ENCODE peak calls at places on chromosomes 3 and 15, in four cellular contexts. Q is astrocyte of the spinal cord, A is RWPE1, H is activated T-cell treated with anti-CD3 and anti-CD28 coated beads for 24 hours. Y is an unnamed sample.

GRCh38 chr3:46102059-46102779 is 74.9 kb upstream of the XCR1 start:
- DNase-seq in Q (no peak), A (no peak), H (no peak), Y (no peak)

GRCh38 chr3:49519916-49520385 is 34.3 kb upstream of the BSN start:
- DNase-seq in Q (no peak), A (no peak), H (no peak), Y (no peak)

GRCh38 chr15:39180494-39180930 is 400.4 kb upstream of the THBS1 start:
- DNase-seq in Q (peak; percentile 55), A (no peak), H (no peak), Y (no peak)

GRCh38 chr3:37852097-37852496 is 9.6 kb upstream of the CTDSPL start:
- DNase-seq in Q (peak; percentile 8), A (peak; percentile 8), H (no peak), Y (no peak)

GRCh38 chr3:99920530-99921376 is 103.1 kb downstream of the CMSS1 start:
- DNase-seq in Q (peak; percentile 38), A (peak; percentile 11), H (no peak), Y (no peak)

GRCh38 chr3:191328963-191329653 is at the start of gene CCDC50:
- DNase-seq in Q (peak; percentile 83), A (peak; percentile 70), H (no peak), Y (peak; percentile 78)

GRCh38 chr3:183296944-183297343 is 43.9 kb downstream of the B3GNT5 start:
- DNase-seq in Q (no peak), A (no peak), H (no peak), Y (no peak)

GRCh38 chr15:52306270-52306669 is 10.7 kb upstream of the MYO5C start:
- DNase-seq in Q (peak; percentile 35), A (peak; percentile 59), H (no peak), Y (no peak)

GRCh38 chr15:51333571-51333970 is 4.8 kb downstream of the CYP19A1 start:
- DNase-seq in Q (no peak), A (no peak), H (no peak), Y (no peak)

GRCh38 chr3:175384569-175384968 is 525.4 kb downstream of the NAALADL2 start:
- DNase-seq in Q (no peak), A (no peak), H (no peak), Y (no peak)

GRCh38 chr15:41048397-41048796 is 67.7 kb downstream of the INO80 start:
- DNase-seq in Q (no peak), A (no peak), H (no peak), Y (no peak)

GRCh38 chr15:41928100-41928499 is 34.2 kb upstream of the SPTBN5 start:
- DNase-seq in Q (no peak), A (no peak), H (no peak), Y (no peak)

GRCh38 chr3:129596194-129597086 is 10.0 kb downstream of the PLXND1 start:
- DNase-seq in Q (peak; percentile 93), A (no peak), H (no peak), Y (peak; percentile 64)

GRCh38 chr3:42213417-42213816 is 52.6 kb downstream of the CCK start:
- DNase-seq in Q (no peak), A (no peak), H (no peak), Y (no peak)

GRCh38 chr15:88029696-88030095 is 226.8 kb downstream of the NTRK3 start:
- DNase-seq in Q (no peak), A (no peak), H (no peak), Y (no peak)

GRCh38 chr15:44782516-44782915 is 46.2 kb downstream of the TRIM69 start:
- DNase-seq in Q (peak; percentile 11), A (no peak), H (no peak), Y (no peak)

GRCh38 chr3:127411083-127411727 is 123.4 kb upstream of the PRR20G start:
- DNase-seq in Q (no peak), A (no peak), H (no peak), Y (no peak)

GRCh38 chr3:65377637-65378036 is 661.1 kb downstream of the MAGI1 start:
- DNase-seq in Q (no peak), A (no peak), H (no peak), Y (no peak)

GRCh38 chr3:181239456-181239855 is 249.9 kb upstream of the DNAJC19 start:
- DNase-seq in Q (no peak), A (no peak), H (no peak), Y (no peak)

GRCh38 chr3:33488246-33488645 is 48.0 kb upstream of the UBP1 start:
- DNase-seq in Q (no peak), A (no peak), H (no peak), Y (no peak)

GRCh38 chr3:141386080-141386594 is 17.8 kb downstream of the ZBTB38 start:
- DNase-seq in Q (no peak), A (no peak), H (no peak), Y (no peak)

GRCh38 chr3:69425249-69425648 is 39.4 kb upstream of the FRMD4B start:
- DNase-seq in Q (peak; percentile 34), A (no peak), H (peak; percentile 7), Y (no peak)

GRCh38 chr3:171378586-171378985 is 81.6 kb downstream of the TNIK start:
- DNase-seq in Q (no peak), A (no peak), H (no peak), Y (no peak)

GRCh38 chr3:139317215-139317614 is 26.6 kb upstream of the MRPS22 start:
- DNase-seq in Q (no peak), A (no peak), H (no peak), Y (no peak)

GRCh38 chr3:48157950-48158376 is 30.3 kb downstream of the CDC25A start:
- DNase-seq in Q (peak; percentile 64), A (peak; percentile 18), H (peak; percentile 26), Y (no peak)

GRCh38 chr15:85757939-85758654 is 36.6 kb downstream of the KLHL25 start:
- DNase-seq in Q (no peak), A (no peak), H (no peak), Y (no peak)

GRCh38 chr3:149590691-149591441 is 67.0 kb downstream of the WWTR1 start:
- DNase-seq in Q (no peak), A (no peak), H (no peak), Y (no peak)

GRCh38 chr3:46393554-46394434 is 13.1 kb downstream of the CCR5AS start:
- DNase-seq in Q (no peak), A (no peak), H (no peak), Y (no peak)

Y was measured in C1 segment of cervical spinal cord.